ENCODE peak calls at places on chromosomes 4 and X, in six cellular contexts. L, F, Y, A, X and Q are unnamed samples.

GRCh38 chr4:12084690-12085089 is 656.0 kb upstream of the HS3ST1 start:
- DNase-seq in X (no peak), A (no peak), F (no peak), Y (no peak), L (no peak), Q (no peak)

GRCh38 chrX:82666355-82666754 is 841.7 kb upstream of the POU3F4 start:
- DNase-seq in X (no peak), L (no peak), A (no peak), F (no peak), Y (no peak), Q (no peak)

GRCh38 chr4:168636506-168637176 is 139.8 kb downstream of the PALLD start:
- DNase-seq in F (no peak), X (no peak), Y (no peak), L (no peak), A (peak; percentile 62), Q (no peak)

GRCh38 chr4:48081196-48081595 is 52.9 kb downstream of the TXK start:
- DNase-seq in Y (no peak), X (no peak), L (no peak), A (no peak), F (no peak), Q (no peak)

GRCh38 chr4:76611164-76611563 is 176.1 kb downstream of the SHROOM3 start:
- DNase-seq in L (no peak), F (no peak), X (no peak), Y (no peak), A (no peak), Q (no peak)

GRCh38 chrX:74450803-74451449 is 29.6 kb downstream of the SLC16A2 start:
- DNase-seq in F (no peak), A (peak; percentile 80), L (no peak), Y (peak; percentile 84), X (no peak), Q (no peak)

GRCh38 chrX:45070116-45071007 is 130.3 kb downstream of the DIPK2B start:
- DNase-seq in F (no peak), L (no peak), Y (peak; percentile 25), A (peak; percentile 56), X (no peak), Q (no peak)

GRCh38 chr4:183738081-183738673 is 79.1 kb downstream of the TRAPPC11 start:
- DNase-seq in X (no peak), Y (no peak), A (no peak), L (no peak), F (no peak), Q (no peak)

GRCh38 chr4:26937567-26937966 is 76.9 kb downstream of the STIM2 start:
- DNase-seq in L (no peak), F (no peak), A (no peak), X (no peak), Y (no peak), Q (no peak)

GRCh38 chr4:148004228-148004813 is 272.4 kb downstream of the ARHGAP10 start:
- DNase-seq in F (peak; percentile 87), A (no peak), L (no peak), Y (no peak), X (peak; percentile 47), Q (no peak)

GRCh38 chrX:48761674-48762471 is at the start of gene GLOD5:
- DNase-seq in A (no peak), L (peak; percentile 68), F (peak; percentile 82), X (no peak), Y (no peak), Q (no peak)

GRCh38 chrX:115018040-115018647 is 728 bp upstream of the IL13RA2 start:
- DNase-seq in L (no peak), F (no peak), X (no peak), Y (no peak), A (no peak), Q (no peak)

GRCh38 chr4:6633091-6633906 is 7.2 kb upstream of the MRFAP1 start:
- DNase-seq in L (no peak), Y (no peak), X (no peak), F (no peak), A (no peak), Q (no peak)

GRCh38 chrX:274904-275475 is 6.2 kb upstream of the PLCXD1 start:
- DNase-seq in L (no peak), A (no peak), X (peak; percentile 54), F (peak; percentile 76), Y (no peak), Q (peak; percentile 37)

GRCh38 chr4:16315451-16315850 is 89.2 kb upstream of the TAPT1 start:
- DNase-seq in X (no peak), F (no peak), Y (no peak), A (no peak), L (no peak), Q (no peak)

GRCh38 chr4:14985161-14985560 is 17.1 kb upstream of the CPEB2 start:
- DNase-seq in L (no peak), X (no peak), Y (no peak), A (no peak), F (no peak), Q (no peak)

GRCh38 chrX:78796916-78797315 is 49.4 kb downstream of the LPAR4 start:
- DNase-seq in Y (no peak), A (no peak), L (no peak), F (no peak), X (no peak), Q (no peak)

GRCh38 chr4:179095585-179096228 is 1653.5 kb upstream of the AGA start:
- DNase-seq in A (peak; percentile 3), X (no peak), F (no peak), L (no peak), Y (no peak), Q (no peak)

GRCh38 chr4:98204236-98204553 is 57.0 kb upstream of the RAP1GDS1 start:
- DNase-seq in A (no peak), Y (no peak), F (no peak), L (no peak), X (no peak), Q (no peak)

GRCh38 chr4:184983660-184984356 is 34.5 kb upstream of the HELT start:
- DNase-seq in F (peak; percentile 85), Y (peak; percentile 2), L (peak; percentile 66), X (peak; percentile 69), A (peak; percentile 27), Q (peak; percentile 83)
- TF ChIP-seq CTCF in F (peak; percentile 7), Y (peak; percentile 54), L (no peak), X (peak; percentile 54), A (peak; percentile 59), Q (peak; percentile 42)

GRCh38 chr4:145887241-145887964 is 51.2 kb downstream of the ZNF827 start:
- DNase-seq in F (no peak), Y (peak; percentile 62), L (no peak), X (no peak), A (peak; percentile 6), Q (no peak)
- TF ChIP-seq CTCF in F (no peak), Y (peak; percentile 10), L (no peak), X (no peak), A (no peak), Q (no peak)

GRCh38 chr4:157425897-157426296 is 205.4 kb downstream of the GRIA2 start:
- DNase-seq in A (no peak), L (no peak), X (no peak), F (no peak), Y (no peak), Q (no peak)

GRCh38 chr4:157423526-157424020 is 203.0 kb downstream of the GRIA2 start:
- DNase-seq in X (no peak), Y (no peak), A (no peak), L (no peak), F (no peak), Q (no peak)

DNA sequence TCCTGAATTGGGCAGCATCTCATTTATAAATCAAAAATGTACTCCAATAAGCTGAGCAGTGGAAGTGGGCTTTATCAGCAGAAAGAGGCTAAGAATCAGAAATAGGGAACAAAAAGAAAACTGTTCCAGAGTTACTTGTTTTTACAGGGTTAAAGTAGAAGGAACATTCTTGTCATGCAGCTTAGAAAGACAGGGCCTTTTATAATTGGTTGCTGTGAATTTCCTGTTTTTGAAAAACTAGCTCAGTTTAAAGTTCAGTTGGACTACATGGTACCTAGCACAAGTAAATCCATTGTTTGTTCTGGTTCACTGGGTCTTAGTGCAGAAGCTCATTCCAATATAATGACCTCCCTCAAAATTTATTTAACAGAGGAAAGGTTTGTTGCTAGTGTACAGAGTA is 200.8 kb downstream of the GRIA2 start:
- DNase-seq in F (no peak), A (no peak), Y (no peak), X (no peak), L (no peak), Q (no peak)
- TF ChIP-seq CTCF in F (no peak), A (no peak), Y (no peak), X (no peak), L (no peak), Q (no peak)

GRCh38 chrX:10030570-10030969 is 63.4 kb downstream of the CLDN34 start:
- DNase-seq in X (no peak), Y (no peak), A (peak; percentile 81), F (no peak), L (no peak), Q (no peak)

GRCh38 chrX:10033360-10034007 is 66.3 kb downstream of the CLDN34 start:
- DNase-seq in F (no peak), Y (no peak), X (no peak), L (no peak), A (no peak), Q (no peak)

GRCh38 chrX:10032147-10032546 is 65.0 kb downstream of the CLDN34 start:
- DNase-seq in A (no peak), X (no peak), L (no peak), F (no peak), Y (no peak), Q (no peak)

GRCh38 chrX:10034740-10035260 is 67.6 kb downstream of the CLDN34 start:
- DNase-seq in Y (no peak), A (no peak), L (no peak), F (no peak), X (no peak), Q (no peak)

GRCh38 chrX:10031743-10032142 is 64.6 kb downstream of the CLDN34 start:
- DNase-seq in A (no peak), F (no peak), Y (no peak), X (no peak), L (no peak), Q (no peak)
- TF ChIP-seq CTCF in A (no peak), F (no peak), Y (no peak), X (no peak), L (no peak), Q (no peak)

DNA sequence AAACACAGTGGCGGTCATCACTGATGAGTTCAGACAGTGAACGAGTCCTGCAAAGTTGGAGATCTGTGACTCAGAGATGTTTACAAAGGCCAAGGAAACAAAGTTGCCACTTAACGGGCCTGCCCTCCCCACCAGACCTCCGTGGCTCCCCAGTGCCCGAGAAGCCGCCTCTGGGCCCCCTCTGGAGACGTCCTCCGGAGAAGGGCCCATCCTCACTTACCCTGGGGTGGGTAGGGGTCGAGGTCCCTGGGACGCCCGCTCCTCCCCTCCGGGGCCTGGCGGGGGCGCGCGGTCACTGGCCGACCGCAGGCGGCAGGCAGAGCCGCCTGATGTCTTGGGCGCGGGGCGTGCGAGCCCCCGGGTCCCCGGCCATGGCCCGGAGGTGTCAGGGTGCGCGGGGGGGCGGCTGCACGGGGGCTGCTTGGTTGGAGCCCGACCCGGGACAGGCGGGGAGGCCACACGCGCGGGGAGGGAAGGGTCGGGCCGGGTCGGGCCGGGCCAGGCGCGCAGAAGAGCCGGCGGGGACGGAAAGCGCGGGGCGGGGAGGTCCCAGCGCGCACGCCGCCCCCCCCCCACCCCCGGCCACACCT is 590 bp downstream of the DHRSX start:
- DNase-seq in F (peak; percentile 89), L (peak; percentile 63), X (peak; percentile 54), Y (no peak), A (peak; percentile 52), Q (no peak)
- TF ChIP-seq CTCF in F (no peak), L (no peak), X (no peak), Y (no peak), A (peak; percentile 1), Q (no peak)